ENCODE peak calls at places on chromosomes 11 and 22, in six cellular contexts. One of them, this sample, is unnamed.
A peak's percentile ranks its signal among the peaks of the same experiment; 100 is the strongest.

GRCh38 chr11:33696411-33696810 is 4.2 kb downstream of the C11orf91 start:
- DNase-seq in mesenchymal stem cell: no peak
- DNase-seq in endothelial cell of umbilical vein: no peak
- DNase-seq in neuronal stem cell: no peak
- DNase-seq in fibroblast of lung: no peak
- DNase-seq in mesendoderm: no peak
- DNase-seq in this sample: no peak

GRCh38 chr22:35486116-35486631 is 54.5 kb upstream of the RASD2 start:
- DNase-seq in mesenchymal stem cell: no peak
- DNase-seq in endothelial cell of umbilical vein: no peak
- DNase-seq in neuronal stem cell: no peak
- DNase-seq in fibroblast of lung: no peak
- DNase-seq in mesendoderm: no peak
- DNase-seq in this sample: no peak

GRCh38 chr22:50250555-50251471 is at the start of gene HDAC10:
- DNase-seq in mesenchymal stem cell: peak; percentile 85
- DNase-seq in endothelial cell of umbilical vein: peak; percentile 76
- DNase-seq in neuronal stem cell: peak; percentile 83
- DNase-seq in fibroblast of lung: peak; percentile 72
- DNase-seq in mesendoderm: peak; percentile 90
- DNase-seq in this sample: peak; percentile 74

GRCh38 chr11:117825538-117826359 is 1.2 kb upstream of the FXYD2 start:
- DNase-seq in mesenchymal stem cell: no peak
- DNase-seq in endothelial cell of umbilical vein: no peak
- DNase-seq in neuronal stem cell: no peak
- DNase-seq in fibroblast of lung: no peak
- DNase-seq in mesendoderm: no peak
- DNase-seq in this sample: no peak

GRCh38 chr11:11078344-11078743 is 220.5 kb upstream of the ZBED5 start:
- DNase-seq in mesenchymal stem cell: peak; percentile 35
- DNase-seq in endothelial cell of umbilical vein: no peak
- DNase-seq in neuronal stem cell: no peak
- DNase-seq in fibroblast of lung: peak; percentile 34
- DNase-seq in mesendoderm: peak; percentile 54
- DNase-seq in this sample: peak; percentile 28

GRCh38 chr11:61514050-61514917 is 5.7 kb downstream of the LRRC10B start:
- DNase-seq in mesenchymal stem cell: no peak
- DNase-seq in endothelial cell of umbilical vein: no peak
- DNase-seq in neuronal stem cell: no peak
- DNase-seq in fibroblast of lung: no peak
- DNase-seq in mesendoderm: no peak
- DNase-seq in this sample: no peak

GRCh38 chr11:3840870-3841425 is at the start of gene RHOG:
- DNase-seq in mesenchymal stem cell: peak; percentile 92
- DNase-seq in endothelial cell of umbilical vein: no peak
- DNase-seq in neuronal stem cell: peak; percentile 58
- DNase-seq in fibroblast of lung: peak; percentile 87
- DNase-seq in mesendoderm: peak; percentile 85
- DNase-seq in this sample: peak; percentile 76

GRCh38 chr11:44950036-44950624 is 553 bp downstream of the TP53I11 start:
- DNase-seq in mesenchymal stem cell: no peak
- DNase-seq in endothelial cell of umbilical vein: peak; percentile 26
- DNase-seq in neuronal stem cell: peak; percentile 62
- DNase-seq in fibroblast of lung: no peak
- DNase-seq in mesendoderm: no peak
- DNase-seq in this sample: no peak

GRCh38 chr11:86510674-86511073 is 136.0 kb downstream of the CCDC81 start:
- DNase-seq in mesenchymal stem cell: no peak
- DNase-seq in endothelial cell of umbilical vein: no peak
- DNase-seq in neuronal stem cell: no peak
- DNase-seq in fibroblast of lung: no peak
- DNase-seq in mesendoderm: no peak
- DNase-seq in this sample: no peak

GRCh38 chr11:111408789-111409727 is 30.0 kb upstream of the POU2AF1 start:
- DNase-seq in mesenchymal stem cell: peak; percentile 10
- DNase-seq in endothelial cell of umbilical vein: no peak
- DNase-seq in neuronal stem cell: no peak
- DNase-seq in fibroblast of lung: peak; percentile 73
- DNase-seq in mesendoderm: no peak
- DNase-seq in this sample: peak; percentile 63

GRCh38 chr22:17675584-17675983 is 37.0 kb downstream of the BCL2L13 start:
- DNase-seq in mesenchymal stem cell: no peak
- DNase-seq in endothelial cell of umbilical vein: no peak
- DNase-seq in neuronal stem cell: no peak
- DNase-seq in fibroblast of lung: no peak
- DNase-seq in mesendoderm: no peak
- DNase-seq in this sample: no peak

DNA sequence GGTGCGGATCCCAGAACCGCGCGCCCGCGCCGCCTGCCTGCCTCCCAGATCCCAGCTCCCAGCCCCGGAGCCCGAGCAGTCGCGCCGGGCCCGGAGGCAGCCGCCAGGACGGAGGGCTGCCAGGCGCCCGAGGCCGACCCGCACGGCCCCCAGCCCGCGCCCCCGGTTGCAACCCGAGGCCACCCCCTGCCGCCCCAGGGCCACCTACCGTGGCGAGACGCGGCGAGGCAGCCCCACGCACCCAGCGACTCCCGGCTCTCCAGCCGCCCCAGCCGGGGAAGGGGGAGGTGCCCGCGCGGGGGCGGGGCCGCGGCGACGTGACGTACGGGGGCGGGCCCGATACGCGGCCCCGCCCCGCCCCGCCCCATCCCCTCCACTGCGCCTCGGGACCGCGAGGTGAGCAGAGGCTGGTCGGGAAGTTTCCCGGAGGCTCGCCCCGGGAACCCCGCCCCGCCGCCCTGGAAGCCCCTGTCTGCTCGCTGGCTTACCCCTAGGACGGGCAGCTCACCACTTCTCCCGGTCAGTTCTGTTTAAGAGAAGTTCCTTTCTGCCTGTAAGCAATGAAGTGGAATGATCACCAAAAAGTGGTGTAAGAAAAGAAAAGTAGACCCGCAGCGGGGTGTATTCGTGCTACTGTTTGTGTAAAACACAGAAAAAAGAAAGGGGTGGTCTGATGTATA is at the start of gene TPST2:
- DNase-seq in mesenchymal stem cell: peak; percentile 74
- DNase-seq in endothelial cell of umbilical vein: peak; percentile 76
- DNase-seq in neuronal stem cell: peak; percentile 80
- DNase-seq in fibroblast of lung: peak; percentile 66
- DNase-seq in mesendoderm: peak; percentile 84
- DNase-seq in this sample: peak; percentile 65
- H3K9ac ChIP-seq in mesenchymal stem cell: peak within 1 kb of the TSS; percentile 87
- H3K9ac ChIP-seq in endothelial cell of umbilical vein: peak within 1 kb of the TSS; percentile 70
- H3K9ac ChIP-seq in neuronal stem cell: peak within 1 kb of the TSS; percentile 82
- H3K9ac ChIP-seq in fibroblast of lung: peak within 1 kb of the TSS; percentile 86
- H3K9ac ChIP-seq in mesendoderm: peak within 1 kb of the TSS; percentile 92
- H3K9ac ChIP-seq in this sample: peak within 1 kb of the TSS; percentile 88

GRCh38 chr11:119694334-119694733 is 34.7 kb downstream of the NECTIN1 start:
- DNase-seq in mesenchymal stem cell: no peak
- DNase-seq in endothelial cell of umbilical vein: no peak
- DNase-seq in neuronal stem cell: no peak
- DNase-seq in fibroblast of lung: no peak
- DNase-seq in mesendoderm: peak; percentile 61
- DNase-seq in this sample: no peak

GRCh38 chr11:119691701-119692546 is 37.1 kb downstream of the NECTIN1 start:
- DNase-seq in mesenchymal stem cell: no peak
- DNase-seq in endothelial cell of umbilical vein: no peak
- DNase-seq in neuronal stem cell: no peak
- DNase-seq in fibroblast of lung: no peak
- DNase-seq in mesendoderm: no peak
- DNase-seq in this sample: no peak

GRCh38 chr11:119691020-119691666 is 37.9 kb downstream of the NECTIN1 start:
- DNase-seq in mesenchymal stem cell: no peak
- DNase-seq in endothelial cell of umbilical vein: no peak
- DNase-seq in neuronal stem cell: no peak
- DNase-seq in fibroblast of lung: no peak
- DNase-seq in mesendoderm: no peak
- DNase-seq in this sample: no peak

GRCh38 chr11:119693253-119693815 is 35.7 kb downstream of the NECTIN1 start:
- DNase-seq in mesenchymal stem cell: no peak
- DNase-seq in endothelial cell of umbilical vein: no peak
- DNase-seq in neuronal stem cell: no peak
- DNase-seq in fibroblast of lung: no peak
- DNase-seq in mesendoderm: no peak
- DNase-seq in this sample: no peak

DNA sequence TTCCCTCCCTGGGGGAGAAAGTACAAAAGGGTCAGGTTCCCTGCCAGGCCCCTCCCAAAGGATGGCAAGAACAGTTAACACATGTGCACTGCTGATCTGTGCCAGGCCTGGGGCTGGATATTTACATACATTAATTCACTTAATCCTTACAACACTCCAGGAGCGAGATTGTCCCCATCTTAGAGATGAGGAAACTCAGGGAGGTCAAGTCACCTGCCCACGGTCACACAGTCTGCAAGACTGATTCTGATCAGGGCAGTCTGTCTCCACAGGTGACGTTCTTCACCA is 36.5 kb downstream of the NECTIN1 start:
- DNase-seq in mesenchymal stem cell: no peak
- DNase-seq in endothelial cell of umbilical vein: no peak
- DNase-seq in neuronal stem cell: no peak
- DNase-seq in fibroblast of lung: no peak
- DNase-seq in mesendoderm: no peak
- DNase-seq in this sample: no peak
- H3K9ac ChIP-seq in mesenchymal stem cell: no peak overlapping the region
- H3K9ac ChIP-seq in endothelial cell of umbilical vein: no peak overlapping the region
- H3K9ac ChIP-seq in neuronal stem cell: no peak overlapping the region
- H3K9ac ChIP-seq in fibroblast of lung: no peak overlapping the region
- H3K9ac ChIP-seq in mesendoderm: no peak overlapping the region
- H3K9ac ChIP-seq in this sample: no peak overlapping the region

GRCh38 chr11:933002-933820 is 7.5 kb downstream of the AP2A2 start:
- DNase-seq in mesenchymal stem cell: no peak
- DNase-seq in endothelial cell of umbilical vein: no peak
- DNase-seq in neuronal stem cell: no peak
- DNase-seq in fibroblast of lung: peak; percentile 32
- DNase-seq in mesendoderm: no peak
- DNase-seq in this sample: no peak

GRCh38 chr11:931385-931784 is 5.7 kb downstream of the AP2A2 start:
- DNase-seq in mesenchymal stem cell: no peak
- DNase-seq in endothelial cell of umbilical vein: peak; percentile 96
- DNase-seq in neuronal stem cell: no peak
- DNase-seq in fibroblast of lung: no peak
- DNase-seq in mesendoderm: no peak
- DNase-seq in this sample: no peak

GRCh38 chr11:934437-934950 is 8.8 kb downstream of the AP2A2 start:
- DNase-seq in mesenchymal stem cell: no peak
- DNase-seq in endothelial cell of umbilical vein: no peak
- DNase-seq in neuronal stem cell: no peak
- DNase-seq in fibroblast of lung: no peak
- DNase-seq in mesendoderm: no peak
- DNase-seq in this sample: no peak

GRCh38 chr11:933936-934335 is 8.3 kb downstream of the AP2A2 start:
- DNase-seq in mesenchymal stem cell: no peak
- DNase-seq in endothelial cell of umbilical vein: no peak
- DNase-seq in neuronal stem cell: no peak
- DNase-seq in fibroblast of lung: no peak
- DNase-seq in mesendoderm: no peak
- DNase-seq in this sample: no peak

DNA sequence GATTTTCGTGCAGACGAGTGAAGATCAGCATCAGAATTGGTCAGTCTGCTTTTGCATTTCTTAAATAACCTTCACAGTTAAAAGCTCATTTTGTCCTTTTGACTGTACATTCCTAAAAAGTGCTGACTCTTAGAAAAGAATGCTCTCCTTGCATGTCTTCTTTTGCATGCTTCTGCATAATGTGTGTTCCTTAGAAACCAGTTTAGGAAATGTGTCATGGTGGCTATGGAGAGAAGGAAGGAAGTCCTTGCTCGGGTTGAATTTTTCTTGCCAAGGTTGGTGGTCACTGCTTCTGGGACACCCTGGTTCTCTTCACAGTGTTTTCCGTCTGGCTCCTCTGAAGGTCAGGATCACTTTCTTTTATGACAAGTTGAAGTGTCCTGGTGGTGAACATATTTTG is 6.8 kb downstream of the AP2A2 start:
- DNase-seq in mesenchymal stem cell: peak; percentile 37
- DNase-seq in endothelial cell of umbilical vein: peak; percentile 73
- DNase-seq in neuronal stem cell: no peak
- DNase-seq in fibroblast of lung: no peak
- DNase-seq in mesendoderm: no peak
- DNase-seq in this sample: no peak
- H3K9ac ChIP-seq in mesenchymal stem cell: no peak overlapping the region
- H3K9ac ChIP-seq in endothelial cell of umbilical vein: no peak overlapping the region
- H3K9ac ChIP-seq in neuronal stem cell: no peak overlapping the region
- H3K9ac ChIP-seq in fibroblast of lung: no peak overlapping the region
- H3K9ac ChIP-seq in mesendoderm: no peak overlapping the region
- H3K9ac ChIP-seq in this sample: no peak overlapping the region

GRCh38 chr11:534197-534591 is 1.2 kb downstream of the HRAS start:
- DNase-seq in mesenchymal stem cell: no peak
- DNase-seq in endothelial cell of umbilical vein: no peak
- DNase-seq in neuronal stem cell: no peak
- DNase-seq in fibroblast of lung: no peak
- DNase-seq in mesendoderm: no peak
- DNase-seq in this sample: no peak
- H3K9ac ChIP-seq in mesenchymal stem cell: peak overlapping the region; percentile 85
- H3K9ac ChIP-seq in endothelial cell of umbilical vein: no peak overlapping the region
- H3K9ac ChIP-seq in neuronal stem cell: peak overlapping the region; percentile 91
- H3K9ac ChIP-seq in fibroblast of lung: peak overlapping the region; percentile 69
- H3K9ac ChIP-seq in mesendoderm: peak overlapping the region; percentile 93
- H3K9ac ChIP-seq in this sample: peak overlapping the region; percentile 70

DNA sequence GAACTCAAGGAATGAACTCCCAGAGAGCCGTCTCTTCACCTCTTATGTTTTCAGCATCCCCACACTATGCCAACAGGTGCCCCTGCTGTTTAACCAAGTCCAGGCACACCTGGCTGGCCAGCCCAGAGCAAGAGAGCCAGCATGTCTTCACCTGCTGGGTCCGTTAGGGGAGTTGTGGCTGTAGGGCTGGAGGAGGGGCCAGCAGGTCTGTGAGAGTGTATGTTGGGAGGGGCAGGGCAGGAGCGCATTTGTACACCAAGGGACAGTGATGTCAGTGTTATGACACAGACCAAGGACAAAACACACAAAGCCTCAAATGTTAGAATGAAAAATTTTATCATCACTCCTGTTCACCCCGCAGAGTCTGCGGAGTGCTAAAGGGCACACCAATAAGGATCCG is 5.8 kb downstream of the PATZ1 start:
- DNase-seq in mesenchymal stem cell: no peak
- DNase-seq in endothelial cell of umbilical vein: no peak
- DNase-seq in neuronal stem cell: no peak
- DNase-seq in fibroblast of lung: no peak
- DNase-seq in mesendoderm: no peak
- DNase-seq in this sample: no peak
- H3K9ac ChIP-seq in mesenchymal stem cell: no peak overlapping the region
- H3K9ac ChIP-seq in endothelial cell of umbilical vein: no peak overlapping the region
- H3K9ac ChIP-seq in neuronal stem cell: no peak overlapping the region
- H3K9ac ChIP-seq in fibroblast of lung: no peak overlapping the region
- H3K9ac ChIP-seq in mesendoderm: no peak overlapping the region
- H3K9ac ChIP-seq in this sample: no peak overlapping the region

GRCh38 chr11:68040121-68040956 is 1.5 kb downstream of the TCIRG1 start:
- DNase-seq in mesenchymal stem cell: peak; percentile 90
- DNase-seq in endothelial cell of umbilical vein: peak; percentile 86
- DNase-seq in neuronal stem cell: no peak
- DNase-seq in fibroblast of lung: peak; percentile 69
- DNase-seq in mesendoderm: peak; percentile 84
- DNase-seq in this sample: peak; percentile 73
- H3K9ac ChIP-seq in mesenchymal stem cell: peak overlapping the region; percentile 95
- H3K9ac ChIP-seq in endothelial cell of umbilical vein: peak overlapping the region; percentile 73
- H3K9ac ChIP-seq in neuronal stem cell: peak overlapping the region; percentile 44
- H3K9ac ChIP-seq in fibroblast of lung: peak overlapping the region; percentile 79
- H3K9ac ChIP-seq in mesendoderm: peak overlapping the region; percentile 59
- H3K9ac ChIP-seq in this sample: peak overlapping the region; percentile 72